ENCODE peak calls at places on chromosomes 12 and 14, in nine cellular contexts. B is endothelial cell of umbilical vein, W is IMR-90, S is H9, V is DND-41, O is astrocyte, D is SK-N-SH, Q is K562, Z is HepG2. L is an unnamed sample.

GRCh38 chr14:75096959-75097358 is 27.5 kb downstream of the ZC2HC1C start:
- DNase-seq in V (no peak), O (no peak), D (peak), B (no peak), W (no peak), Q (no peak), S (no peak), Z (no peak), L (no peak)

GRCh38 chr12:20214286-20214685 is 154.1 kb upstream of the PDE3A start:
- DNase-seq in O (peak), Z (no peak), Q (no peak), V (no peak), W (peak), S (no peak), D (no peak), B (peak), L (no peak)

GRCh38 chr12:25756974-25757665 is 201.4 kb upstream of the RASSF8 start:
- DNase-seq in B (no peak), W (no peak), V (no peak), O (no peak), S (no peak), D (no peak), Q (no peak), Z (peak), L (no peak)

GRCh38 chr12:105233045-105233905 is 2.7 kb downstream of the APPL2 start:
- DNase-seq in S (no peak), O (no peak), Z (no peak), Q (no peak), W (no peak), D (no peak), V (no peak), B (no peak), L (no peak)

GRCh38 chr14:76926521-76927251 is 100.5 kb downstream of the LRRC74A start:
- DNase-seq in Z (no peak), S (no peak), B (no peak), W (peak), V (peak), Q (no peak), D (peak), O (no peak), L (no peak)

GRCh38 chr14:35879654-35880249 is 53.6 kb downstream of the BRMS1L start:
- DNase-seq in S (no peak), Z (peak), V (no peak), Q (no peak), D (peak), B (peak), O (peak), W (peak), L (no peak)

GRCh38 chr12:51075390-51075789 is 8.0 kb downstream of the CSRNP2 start:
- DNase-seq in W (no peak), B (no peak), D (no peak), Z (no peak), O (no peak), V (no peak), Q (no peak), S (no peak), L (no peak)

GRCh38 chr12:83147341-83147740 is 460.6 kb downstream of the TMTC2 start:
- DNase-seq in Q (no peak), O (no peak), S (no peak), D (no peak), W (no peak), Z (no peak), V (no peak), B (no peak), L (no peak)

GRCh38 chr12:25959069-25959961 is 833 bp downstream of the RASSF8 start:
- DNase-seq in Z (no peak), S (peak), V (no peak), O (peak), Q (no peak), W (peak), D (peak), B (peak), L (peak)

GRCh38 chr12:65494537-65494936 is 216.1 kb downstream of the MSRB3 start:
- DNase-seq in O (no peak), D (no peak), Z (peak), B (no peak), Q (no peak), S (no peak), V (no peak), W (no peak), L (peak)

DNA sequence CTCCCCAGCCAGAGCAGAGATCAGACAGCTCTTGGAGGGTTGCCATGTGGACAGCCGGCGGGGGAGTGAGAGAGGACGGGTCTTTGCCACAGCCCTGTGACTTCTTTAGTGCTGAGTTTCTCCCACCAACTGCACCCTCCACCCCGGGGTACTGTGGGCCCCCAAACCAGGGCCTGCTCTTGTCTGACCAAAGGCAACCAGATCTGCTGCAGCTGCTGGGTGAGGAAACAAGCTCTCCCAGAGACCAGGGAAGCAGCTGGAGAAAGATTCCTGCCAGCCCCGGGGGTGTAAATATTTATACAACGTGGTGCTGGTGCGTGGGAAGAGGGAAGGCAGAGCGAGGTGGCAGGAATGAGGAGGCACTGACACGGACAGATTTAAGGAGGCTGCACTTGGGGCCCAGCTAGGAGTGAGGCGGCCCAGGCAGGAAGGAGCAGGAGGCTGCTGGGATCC is 14.3 kb upstream of the ZFP36L1 start:
- DNase-seq in Z (peak), V (no peak), O (peak), W (peak), B (peak), Q (peak), D (peak), S (peak), L (peak)
- H3K9ac ChIP-seq in Z (peak), V (no peak), O (peak), W (peak), B (no peak), Q (peak), D (no peak), S (no peak), L (peak)

GRCh38 chr12:14514154-14514842 is 53.4 kb downstream of the PLBD1 start:
- DNase-seq in Z (peak), Q (peak), B (no peak), O (peak), V (no peak), S (no peak), D (peak), W (peak), L (peak)
- TF ChIP-seq CTCF in Z (peak), Q (peak), B (no peak), O (peak), V (peak), S (peak), D (peak), W (peak), L (peak)

GRCh38 chr14:61841145-61841544 is 78.9 kb downstream of the SNAPC1 start:
- DNase-seq in Q (no peak), O (no peak), D (peak), Z (no peak), S (no peak), V (no peak), B (peak), W (no peak), L (no peak)
- H3K27ac ChIP-seq in Q (no peak), O (no peak), D (no peak), Z (no peak), S (no peak), V (no peak), B (no peak), W (no peak), L (no peak)

GRCh38 chr14:26204362-26204953 is 393.4 kb downstream of the NOVA1 start:
- DNase-seq in S (no peak), D (no peak), Q (no peak), O (no peak), W (no peak), Z (no peak), B (peak), V (no peak), L (no peak)
- H3K9ac ChIP-seq in S (no peak), D (no peak), Q (no peak), O (peak), W (no peak), Z (no peak), B (peak), V (no peak), L (no peak)

L was measured in colonic mucosa.